ENCODE peak calls at places on chromosomes 3 and 15, in four cellular contexts. S is NCI-H1105 treated with DMSO at 0.1 percent for 48 hours, V is activated gamma-delta T cell treated with Interleukin-2 at 50 U/mL for 16 hours, K is iPS-NIHi11. Y is an unnamed sample.

GRCh38 chr3:195178124-195178910 is 92.6 kb downstream of the XXYLT1 start:
- DNase-seq in S (peak), V (no peak), K (no peak), Y (peak)

GRCh38 chr3:135453333-135453732 is 512.2 kb upstream of the PPP2R3A start:
- DNase-seq in S (no peak), V (no peak), K (no peak), Y (no peak)

GRCh38 chr3:51681453-51681852 is 10.4 kb downstream of the TEX264 start:
- DNase-seq in S (no peak), V (peak), K (no peak), Y (no peak)

GRCh38 chr3:123285479-123285878 is 83.7 kb downstream of the SEC22A start:
- DNase-seq in S (no peak), V (no peak), K (no peak), Y (no peak)

GRCh38 chr3:114829786-114830185 is 317.3 kb downstream of the ZBTB20 start:
- DNase-seq in S (no peak), V (no peak), K (no peak), Y (no peak)

GRCh38 chr15:57861805-57862586 is 155.5 kb downstream of the POLR2M start:
- DNase-seq in S (no peak), V (no peak), K (no peak), Y (no peak)

GRCh38 chr3:196524527-196524926 is 9.4 kb upstream of the SMCO1 start:
- DNase-seq in S (no peak), V (no peak), K (no peak), Y (no peak)

GRCh38 chr3:31977736-31978135 is 3.3 kb downstream of the OSBPL10 start:
- DNase-seq in S (no peak), V (no peak), K (no peak), Y (no peak)

GRCh38 chr3:46692566-46692983 is 904 bp downstream of the ALS2CL start:
- DNase-seq in S (no peak), V (no peak), K (peak), Y (peak)

GRCh38 chr15:72112111-72112510 is 5.8 kb downstream of the MYO9A start:
- DNase-seq in S (no peak), V (no peak), K (no peak), Y (no peak)

GRCh38 chr15:48592929-48593328 is 52.6 kb downstream of the FBN1 start:
- DNase-seq in S (no peak), V (no peak), K (no peak), Y (no peak)

GRCh38 chr15:82044373-82045178 is 1.2 kb downstream of the MEX3B start:
- DNase-seq in S (peak), V (peak), K (peak), Y (peak)

GRCh38 chr3:153293222-153293621 is 131.2 kb downstream of the RAP2B start:
- DNase-seq in S (no peak), V (no peak), K (no peak), Y (no peak)

GRCh38 chr15:89457086-89457485 is 39.3 kb downstream of the RHCG start:
- DNase-seq in S (peak), V (no peak), K (peak), Y (no peak)

GRCh38 chr15:76109046-76109445 is 49.3 kb downstream of the TMEM266 start:
- DNase-seq in S (no peak), V (no peak), K (no peak), Y (no peak)

GRCh38 chr15:41934843-41935242 is 37.5 kb downstream of the EHD4 start:
- DNase-seq in S (no peak), V (peak), K (peak), Y (no peak)

GRCh38 chr15:75231836-75232235 is 26.3 kb upstream of the GOLGA6C start:
- DNase-seq in S (no peak), V (no peak), K (peak), Y (no peak)

GRCh38 chr3:126263971-126264370 is 83.6 kb upstream of the ALDH1L1 start:
- DNase-seq in S (no peak), V (no peak), K (no peak), Y (no peak)

GRCh38 chr15:38476120-38476519 is 22.2 kb downstream of the FAM98B start:
- DNase-seq in S (no peak), V (no peak), K (no peak), Y (no peak)

GRCh38 chr3:53740946-53741345 is 105.3 kb downstream of the CHDH start:
- DNase-seq in S (no peak), V (no peak), K (no peak), Y (no peak)

GRCh38 chr3:151918253-151919029 is 45.0 kb downstream of the SUCNR1 start:
- DNase-seq in S (peak), V (no peak), K (peak), Y (peak)

GRCh38 chr3:32840086-32840841 is 22.5 kb downstream of the TRIM71 start:
- DNase-seq in S (no peak), V (no peak), K (peak), Y (no peak)

GRCh38 chr3:194671511-194671899 is 486 bp downstream of the LSG1 start:
- DNase-seq in S (peak), V (no peak), K (peak), Y (no peak)

GRCh38 chr15:98650871-98651481 is 2.6 kb downstream of the IGF1R start:
- DNase-seq in S (no peak), V (no peak), K (no peak), Y (peak)

GRCh38 chr3:178059836-178060235 is 476.4 kb upstream of the KCNMB2 start:
- DNase-seq in S (no peak), V (no peak), K (no peak), Y (no peak)

GRCh38 chr15:73930790-73931281 is 4.6 kb downstream of the LOXL1 start:
- DNase-seq in S (no peak), V (no peak), K (no peak), Y (no peak)

GRCh38 chr3:87702600-87702999 is 356.2 kb downstream of the CGGBP1 start:
- DNase-seq in S (no peak), V (no peak), K (no peak), Y (no peak)

GRCh38 chr15:100393008-100393407 is 51.2 kb upstream of the ADAMTS17 start:
- DNase-seq in S (no peak), V (no peak), K (no peak), Y (no peak)

GRCh38 chr15:67254238-67255175 is at the start of the genes AAGAB and IQCH:
- DNase-seq in S (peak), V (peak), K (peak), Y (peak)

GRCh38 chr3:67683522-67683921 is 29.1 kb upstream of the SUCLG2 start:
- DNase-seq in S (no peak), V (no peak), K (no peak), Y (no peak)

GRCh38 chr3:161163297-161163696 is 57.8 kb upstream of the NMD3 start:
- DNase-seq in S (no peak), V (no peak), K (no peak), Y (no peak)

GRCh38 chr15:100891316-100892012 is 11.8 kb downstream of the ALDH1A3 start:
- DNase-seq in S (no peak), V (no peak), K (peak), Y (no peak)

GRCh38 chr3:95615592-95616310 is 1198.6 kb upstream of the EPHA6 start:
- DNase-seq in S (no peak), V (no peak), K (no peak), Y (no peak)

GRCh38 chr3:117846238-117846637 is 1136.7 kb downstream of the TUSC7 start:
- DNase-seq in S (no peak), V (no peak), K (no peak), Y (no peak)

GRCh38 chr3:119911748-119912147 is 129.8 kb downstream of the NR1I2 start:
- DNase-seq in S (no peak), V (no peak), K (no peak), Y (no peak)

GRCh38 chr15:70867911-70868467 is 14.0 kb upstream of the LARP6 start:
- DNase-seq in S (peak), V (no peak), K (no peak), Y (no peak)

GRCh38 chr15:87866961-87867360 is 389.6 kb downstream of the NTRK3 start:
- DNase-seq in S (no peak), V (no peak), K (no peak), Y (no peak)

Y was measured in NCI-H1417.